ENCODE peak calls at places on chromosomes 13 and 19, in five cellular contexts. Z, F, G, R and B are unnamed samples.

GRCh38 chr19:50728084-50728737 is 5.0 kb downstream of the CLEC11A start:
- DNase-seq in F (peak; percentile 96), G (no peak), Z (peak; percentile 20), R (peak; percentile 89), B (no peak)

GRCh38 chr13:62305758-62306157 is 890.1 kb upstream of the PCDH20 start:
- DNase-seq in R (no peak), G (peak; percentile 51), Z (no peak), F (no peak), B (no peak)

GRCh38 chr13:28140433-28141125 is 2.2 kb downstream of the PAN3 start:
- DNase-seq in G (no peak), R (no peak), F (no peak), Z (no peak), B (no peak)

GRCh38 chr13:79289557-79289956 is 116.5 kb downstream of the RBM26 start:
- DNase-seq in Z (no peak), F (no peak), R (no peak), G (no peak), B (no peak)

GRCh38 chr13:98365291-98365690 is 188.2 kb upstream of the RNF113B start:
- DNase-seq in R (no peak), Z (no peak), F (no peak), G (no peak), B (no peak)

GRCh38 chr13:27290715-27291114 is 20.1 kb downstream of the RASL11A start:
- DNase-seq in G (no peak), R (no peak), Z (no peak), F (no peak), B (no peak)

GRCh38 chr19:57075801-57076492 is 43.8 kb upstream of the USP29 start:
- DNase-seq in G (no peak), F (no peak), R (no peak), Z (peak; percentile 65), B (no peak)

GRCh38 chr19:35351441-35352176 is 3.9 kb downstream of the FFAR1 start:
- DNase-seq in Z (no peak), R (no peak), G (no peak), F (peak; percentile 4), B (no peak)

GRCh38 chr13:80444240-80445015 is 103.5 kb upstream of the SPRY2 start:
- DNase-seq in F (no peak), G (no peak), R (no peak), Z (no peak), B (no peak)

GRCh38 chr13:52849727-52850395 is 1.4 kb upstream of the PCDH8 start:
- DNase-seq in G (no peak), Z (no peak), R (no peak), F (no peak), B (no peak)
- TF ChIP-seq EZH2 in G (no peak), Z (no peak), R (peak; percentile 43), F (no peak), B (no peak)

DNA sequence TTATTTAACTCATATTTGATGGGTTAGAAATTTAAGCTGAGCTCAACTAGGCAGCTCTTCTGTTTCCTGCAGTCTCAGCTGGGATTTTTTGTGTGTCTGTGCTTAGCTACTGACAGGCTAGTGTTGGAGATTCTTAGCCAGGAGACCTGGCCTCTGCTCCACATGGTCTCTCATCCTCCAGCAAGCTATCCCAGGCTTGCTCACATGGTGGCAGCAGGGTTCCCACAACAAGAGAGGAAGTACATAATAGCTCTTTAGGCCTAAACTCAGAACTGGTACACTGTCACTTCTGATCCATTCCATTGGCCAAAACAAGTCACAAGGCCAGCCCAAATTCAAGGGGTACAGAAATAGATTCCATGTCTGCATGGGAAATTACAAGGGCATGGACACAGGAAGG is 406.2 kb downstream of the SUCLA2 start:
- DNase-seq in R (peak; percentile 2), F (no peak), G (no peak), Z (no peak), B (no peak)
- TF ChIP-seq YY1 in R (no peak), F (no peak), G (no peak), Z (no peak), B (no peak)

GRCh38 chr19:39825093-39825463 is 8.9 kb downstream of the DYRK1B start:
- DNase-seq in G (no peak), R (no peak), F (no peak), Z (no peak), B (no peak)
- TF ChIP-seq EZH2 in G (no peak), R (no peak), F (no peak), Z (no peak), B (no peak)

GRCh38 chr19:14544977-14545715 is 15.8 kb downstream of the TECR start:
- DNase-seq in G (no peak), Z (no peak), F (no peak), R (no peak), B (no peak)
- TF ChIP-seq YY1 in G (no peak), Z (no peak), F (no peak), R (no peak), B (no peak)